ENCODE peak calls at places on chromosomes 11 and 22, in seven cellular contexts. P, T, N, H, Z, W and R are unnamed samples.

GRCh38 chr22:42717197-42717967 is 3.3 kb downstream of the A4GALT start:
- DNase-seq in P (no peak), T (peak; percentile 24), N (no peak), H (no peak), Z (peak; percentile 81), W (peak; percentile 33), R (no peak)

GRCh38 chr11:115645631-115646271 is 141.5 kb upstream of the CADM1 start:
- DNase-seq in P (no peak), T (no peak), N (peak; percentile 62), H (no peak), Z (no peak), W (no peak), R (no peak)

GRCh38 chr11:8230178-8230859 is 33.4 kb downstream of the LMO1 start:
- DNase-seq in P (no peak), T (no peak), N (no peak), H (no peak), Z (no peak), W (no peak), R (no peak)

GRCh38 chr11:110711776-110712642 is at the start of gene ARHGAP20:
- DNase-seq in P (no peak), T (peak; percentile 88), N (peak; percentile 71), H (peak; percentile 85), Z (peak; percentile 74), W (peak; percentile 87), R (no peak)

GRCh38 chr22:38240734-38241252 is 32.0 kb downstream of the TMEM184B start:
- DNase-seq in P (no peak), T (no peak), N (no peak), H (no peak), Z (peak; percentile 82), W (peak; percentile 93), R (peak; percentile 95)

GRCh38 chr11:79493555-79494171 is 52.8 kb upstream of the TENM4 start:
- DNase-seq in P (peak; percentile 48), T (peak; percentile 55), N (peak; percentile 64), H (peak; percentile 81), Z (peak; percentile 76), W (peak; percentile 70), R (peak; percentile 47)

GRCh38 chr11:64226507-64227051 is 505 bp downstream of the NUDT22 start:
- DNase-seq in P (no peak), T (peak; percentile 49), N (peak; percentile 67), H (peak; percentile 71), Z (peak; percentile 24), W (peak; percentile 51), R (peak; percentile 66)

GRCh38 chr11:88420165-88420781 is 82.7 kb upstream of the CTSC start:
- DNase-seq in P (no peak), T (no peak), N (no peak), H (no peak), Z (peak; percentile 95), W (peak; percentile 95), R (no peak)

GRCh38 chr11:27693398-27693797 is 6.9 kb downstream of the BDNF start:
- DNase-seq in P (no peak), T (no peak), N (no peak), H (no peak), Z (peak; percentile 42), W (no peak), R (no peak)

GRCh38 chr11:111462329-111462728 is 49.9 kb downstream of the BTG4 start:
- DNase-seq in P (no peak), T (no peak), N (no peak), H (no peak), Z (no peak), W (no peak), R (no peak)

GRCh38 chr11:15493066-15493465 is 378.3 kb downstream of the INSC start:
- DNase-seq in P (no peak), T (no peak), N (no peak), H (no peak), Z (no peak), W (no peak), R (peak; percentile 68)

GRCh38 chr11:44758996-44759395 is 32.2 kb downstream of the TSPAN18 start:
- DNase-seq in P (no peak), T (no peak), N (no peak), H (no peak), Z (no peak), W (no peak), R (no peak)

GRCh38 chr11:47510231-47510630 is 42.7 kb downstream of the CELF1 start:
- DNase-seq in P (peak; percentile 53), T (no peak), N (no peak), H (no peak), Z (no peak), W (peak; percentile 63), R (no peak)

GRCh38 chr11:117818036-117818858 is 6.3 kb downstream of the FXYD2 start:
- DNase-seq in P (no peak), T (no peak), N (no peak), H (peak; percentile 49), Z (peak; percentile 52), W (no peak), R (no peak)

GRCh38 chr22:20422965-20423635 is 14.5 kb downstream of the SCARF2 start:
- DNase-seq in P (no peak), T (no peak), N (peak; percentile 86), H (peak; percentile 96), Z (no peak), W (peak; percentile 73), R (no peak)

GRCh38 chr11:27717377-27717776 is 17.1 kb upstream of the BDNF start:
- DNase-seq in P (no peak), T (no peak), N (no peak), H (no peak), Z (no peak), W (peak; percentile 51), R (no peak)

GRCh38 chr11:97938789-97939188 is 1082.0 kb upstream of the CNTN5 start:
- DNase-seq in P (no peak), T (no peak), N (no peak), H (no peak), Z (no peak), W (no peak), R (no peak)

GRCh38 chr11:134879341-134879740 is 467.3 kb upstream of the B3GAT1 start:
- DNase-seq in P (no peak), T (no peak), N (no peak), H (no peak), Z (no peak), W (no peak), R (no peak)

GRCh38 chr11:96143016-96143670 is 199.9 kb downstream of the MAML2 start:
- DNase-seq in P (no peak), T (no peak), N (no peak), H (no peak), Z (no peak), W (peak; percentile 58), R (no peak)

GRCh38 chr11:12502041-12502440 is 124.7 kb downstream of the PARVA start:
- DNase-seq in P (no peak), T (no peak), N (no peak), H (no peak), Z (no peak), W (peak; percentile 52), R (no peak)

GRCh38 chr11:46363031-46363407 is 15.8 kb downstream of the DGKZ start:
- DNase-seq in P (no peak), T (no peak), N (peak; percentile 66), H (peak; percentile 75), Z (peak; percentile 58), W (peak; percentile 73), R (peak; percentile 89)

GRCh38 chr11:119350302-119350701 is 3.8 kb upstream of the MFRP start:
- DNase-seq in P (no peak), T (no peak), N (no peak), H (peak; percentile 20), Z (no peak), W (no peak), R (no peak)

GRCh38 chr11:107054391-107054790 is 36.1 kb upstream of the GUCY1A2 start:
- DNase-seq in P (no peak), T (no peak), N (no peak), H (no peak), Z (peak; percentile 58), W (no peak), R (no peak)

GRCh38 chr22:31092161-31092560 is 11.0 kb downstream of the SMTN start:
- DNase-seq in P (no peak), T (no peak), N (no peak), H (no peak), Z (no peak), W (no peak), R (no peak)

GRCh38 chr22:19113429-19113828 is 8.8 kb downstream of the DGCR2 start:
- DNase-seq in P (no peak), T (no peak), N (no peak), H (no peak), Z (no peak), W (no peak), R (no peak)

GRCh38 chr22:35327690-35328471 is 28.2 kb downstream of the TOM1 start:
- DNase-seq in P (no peak), T (no peak), N (no peak), H (peak; percentile 51), Z (no peak), W (no peak), R (no peak)

GRCh38 chr11:111066861-111067260 is 178.7 kb upstream of the POU2AF2 start:
- DNase-seq in P (no peak), T (no peak), N (no peak), H (no peak), Z (no peak), W (no peak), R (no peak)

GRCh38 chr11:116232364-116232801 is 540.4 kb downstream of the BUD13 start:
- DNase-seq in P (no peak), T (no peak), N (no peak), H (no peak), Z (no peak), W (no peak), R (no peak)

GRCh38 chr11:41921991-41922390 is 462.5 kb upstream of the LRRC4C start:
- DNase-seq in P (no peak), T (no peak), N (no peak), H (no peak), Z (no peak), W (no peak), R (no peak)

DNA sequence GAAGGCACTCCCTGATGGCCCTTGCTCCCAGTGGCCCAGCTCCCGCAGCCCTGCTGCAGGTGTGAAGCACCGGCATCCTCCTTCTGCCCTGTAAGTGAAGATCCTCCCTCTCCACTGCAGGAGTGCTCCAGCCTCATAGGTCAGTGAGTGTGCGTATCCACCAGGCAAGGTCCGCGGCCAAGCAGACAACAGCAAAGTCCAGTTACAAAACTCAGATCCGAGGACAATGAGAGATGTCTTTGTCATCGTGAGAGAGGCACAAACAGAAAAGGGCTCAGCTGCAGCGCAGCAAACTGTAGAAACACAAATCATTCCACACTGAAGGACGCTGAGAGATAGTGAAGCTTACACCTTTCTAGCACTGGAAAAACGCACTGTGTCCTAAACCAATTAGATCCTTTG is 46.1 kb downstream of the MYH9 start:
- DNase-seq in P (no peak), T (no peak), N (no peak), H (peak; percentile 82), Z (no peak), W (no peak), R (no peak)
- H3K4me1 ChIP-seq in P (peaks cover 91% of the 10 kb centered on the region), T (peaks cover 32% of the 10 kb centered on the region), N (peaks cover 98% of the 10 kb centered on the region), H (peaks cover 27% of the 10 kb centered on the region), Z (peaks cover 28% of the 10 kb centered on the region), W (peaks cover 32% of the 10 kb centered on the region), R (peaks cover 10% of the 10 kb centered on the region)

GRCh38 chr11:61106296-61106695 is 4.0 kb downstream of the CD5 start:
- DNase-seq in P (no peak), T (no peak), N (no peak), H (peak; percentile 33), Z (no peak), W (no peak), R (no peak)
- H3K4me3 ChIP-seq in P (no peak overlapping the region), T (no peak overlapping the region), N (no peak overlapping the region), H (no peak overlapping the region), Z (no peak overlapping the region), W (no peak overlapping the region), R (no peak overlapping the region)

GRCh38 chr11:67413266-67413797 is 2.1 kb upstream of the CARNS1 start:
- DNase-seq in P (no peak), T (no peak), N (no peak), H (no peak), Z (no peak), W (no peak), R (no peak)
- H3K4me1 ChIP-seq in P (peaks cover 39% of the 10 kb centered on the region), T (peaks cover 20% of the 10 kb centered on the region), N (peaks cover 25% of the 10 kb centered on the region), H (no peaks in the 10 kb centered on the region), Z (peaks cover 4% of the 10 kb centered on the region), W (no peaks in the 10 kb centered on the region), R (no peaks in the 10 kb centered on the region)

GRCh38 chr11:72786305-72787261 is 7.3 kb downstream of the STARD10 start:
- DNase-seq in P (no peak), T (no peak), N (no peak), H (no peak), Z (peak; percentile 34), W (no peak), R (peak; percentile 75)
- H3K4me3 ChIP-seq in P (no peak overlapping the region), T (no peak overlapping the region), N (no peak overlapping the region), H (no peak overlapping the region), Z (no peak overlapping the region), W (no peak overlapping the region), R (peak overlapping the region; percentile 2)